ENCODE peak calls at places on chromosomes 4 and X, in five cellular contexts. G is suprapubic skin, Q is fibroblast of lung, H is osteoblast, J is body of pancreas. D is an unnamed sample.

GRCh38 chrX:150664290-150664689 is 28.9 kb upstream of the MTMR1 start:
- DNase-seq in H (no peak), J (peak), G (no peak), Q (no peak), D (no peak)

GRCh38 chrX:47587091-47587891 is 5.1 kb downstream of the TIMP1 start:
- DNase-seq in G (no peak), H (no peak), Q (no peak), J (no peak), D (no peak)

GRCh38 chr4:536351-536972 is 37.5 kb downstream of the PIGG start:
- DNase-seq in G (no peak), H (peak), Q (no peak), J (no peak), D (no peak)

GRCh38 chr4:997375-998071 is 4.3 kb upstream of the SLC26A1 start:
- DNase-seq in H (peak), J (peak), Q (no peak), G (no peak), D (no peak)

GRCh38 chr4:106985830-106986229 is 50.3 kb downstream of the DKK2 start:
- DNase-seq in G (no peak), J (no peak), Q (peak), H (no peak), D (no peak)

GRCh38 chr4:20284990-20285389 is 33.3 kb downstream of the SLIT2 start:
- DNase-seq in J (no peak), H (peak), G (no peak), Q (peak), D (no peak)

GRCh38 chr4:161714022-161714751 is 449.6 kb downstream of the FSTL5 start:
- DNase-seq in G (no peak), Q (peak), J (no peak), H (no peak), D (no peak)

GRCh38 chr4:22129454-22130075 is 181.0 kb upstream of the KCNIP4 start:
- DNase-seq in Q (peak), J (no peak), G (no peak), H (peak), D (peak)

GRCh38 chr4:94561249-94562024 is 109.7 kb downstream of the PDLIM5 start:
- DNase-seq in Q (peak), G (no peak), J (no peak), H (no peak), D (no peak)

GRCh38 chr4:75908555-75908954 is 6.3 kb upstream of the PPEF2 start:
- DNase-seq in G (no peak), Q (peak), J (no peak), H (no peak), D (no peak)